ENCODE peak calls at places on chromosomes 5 and 9, in four cellular contexts. L, S, A and W are unnamed samples.
A peak's percentile ranks its signal among the peaks of the same experiment; 100 is the strongest.

GRCh38 chr9:27765931-27766835 is 192.9 kb upstream of the C9orf72 start:
- DNase-seq in L (no peak), S (no peak), A (no peak), W (no peak)

GRCh38 chr5:88029011-88029410 is 239.6 kb downstream of the TMEM161B start:
- DNase-seq in L (no peak), S (no peak), A (no peak), W (no peak)

GRCh38 chr5:15241216-15241821 is 258.7 kb upstream of the FBXL7 start:
- DNase-seq in L (no peak), S (no peak), A (no peak), W (no peak)

GRCh38 chr5:99019812-99020697 is 91.2 kb upstream of the CHD1 start:
- DNase-seq in L (peak; percentile 79), S (no peak), A (no peak), W (no peak)

GRCh38 chr5:72366324-72366976 is 46.3 kb downstream of the PTCD2 start:
- DNase-seq in L (peak; percentile 90), S (peak; percentile 76), A (no peak), W (peak; percentile 28)

GRCh38 chr9:85541876-85542275 is 199.9 kb downstream of the AGTPBP1 start:
- DNase-seq in L (peak; percentile 4), S (no peak), A (no peak), W (no peak)

GRCh38 chr9:92607773-92608172 is 62.2 kb downstream of the IPPK start:
- DNase-seq in L (peak; percentile 85), S (no peak), A (no peak), W (no peak)

GRCh38 chr5:179607449-179607931 is 16.0 kb downstream of the HNRNPH1 start:
- DNase-seq in L (no peak), S (peak; percentile 82), A (no peak), W (no peak)

GRCh38 chr9:127960410-127961165 is 20.2 kb downstream of the EEIG1 start:
- DNase-seq in L (peak; percentile 75), S (no peak), A (no peak), W (no peak)

GRCh38 chr5:10671041-10672008 is 89.7 kb downstream of the DAP start:
- DNase-seq in L (peak; percentile 22), S (no peak), A (no peak), W (no peak)

GRCh38 chr5:22242532-22242931 is 610.6 kb downstream of the CDH12 start:
- DNase-seq in L (no peak), S (no peak), A (no peak), W (no peak)

GRCh38 chr9:107489687-107490605 is at the start of gene KLF4:
- DNase-seq in L (peak; percentile 98), S (peak; percentile 57), A (peak; percentile 9), W (peak; percentile 18)